ENCODE peak calls at places on chromosomes 7 and 10, in four cellular contexts. C is K562, R is HepG2, G is H1. X is an unnamed sample.

GRCh38 chr7:129805086-129805719 is 147.6 kb downstream of the UBE2H start:
- DNase-seq in G (no peak), C (no peak), R (no peak), X (no peak)

GRCh38 chr10:89398003-89398749 is 5.8 kb downstream of the IFIT1 start:
- DNase-seq in G (no peak), C (no peak), R (no peak), X (no peak)

GRCh38 chr10:121644501-121644900 is 46.3 kb upstream of the FGFR2 start:
- DNase-seq in C (no peak), G (no peak), R (no peak), X (no peak)

GRCh38 chr7:115097175-115097671 is 175.3 kb downstream of the MDFIC start:
- DNase-seq in R (peak), C (no peak), G (no peak), X (no peak)

GRCh38 chr7:51255536-51256243 is 60.9 kb downstream of the COBL start:
- DNase-seq in G (no peak), R (no peak), C (no peak), X (no peak)

GRCh38 chr10:105328441-105328840 is 687.4 kb downstream of the SORCS3 start:
- DNase-seq in C (no peak), R (no peak), G (no peak), X (no peak)

GRCh38 chr10:31602541-31603244 is 283.7 kb downstream of the ZEB1 start:
- DNase-seq in G (peak), C (no peak), R (no peak), X (no peak)

GRCh38 chr7:36279251-36279925 is 110.3 kb upstream of the ANLN start:
- DNase-seq in R (no peak), C (no peak), G (peak), X (no peak)

GRCh38 chr7:90596745-90597526 is 815 bp downstream of the CDK14 start:
- DNase-seq in R (no peak), C (no peak), G (no peak), X (no peak)

GRCh38 chr10:30784521-30784895 is 155.0 kb upstream of the LYZL2 start:
- DNase-seq in C (no peak), G (no peak), R (no peak), X (no peak)

GRCh38 chr7:43108255-43109011 is 4.0 kb upstream of the HECW1 start:
- DNase-seq in C (peak), G (peak), R (peak), X (no peak)

GRCh38 chr7:15326044-15326644 is 235.7 kb downstream of the AGMO start:
- DNase-seq in R (peak), C (peak), G (no peak), X (no peak)

GRCh38 chr10:60434418-60435046 is 44.9 kb upstream of the ANK3 start:
- DNase-seq in R (peak), C (peak), G (no peak), X (no peak)

GRCh38 chr7:41096921-41097320 is 606.0 kb downstream of the INHBA start:
- DNase-seq in C (no peak), G (no peak), R (no peak), X (no peak)

GRCh38 chr7:100705341-100705752 is 574 bp upstream of the POP7 start:
- DNase-seq in R (peak), C (peak), G (peak), X (peak)

GRCh38 chr7:106997487-106998271 is 46.8 kb upstream of the PRKAR2B start:
- DNase-seq in G (no peak), R (no peak), C (no peak), X (no peak)
- TF ChIP-seq TAF1 in G (no peak), R (no peak), C (no peak), X (no peak)

GRCh38 chr10:128071417-128071782 is 54.8 kb downstream of the MKI67 start:
- DNase-seq in R (no peak), G (no peak), C (no peak), X (no peak)

GRCh38 chr10:128073880-128074279 is 52.3 kb downstream of the MKI67 start:
- DNase-seq in R (no peak), G (no peak), C (no peak), X (no peak)

GRCh38 chr10:128070721-128071416 is 55.4 kb downstream of the MKI67 start:
- DNase-seq in C (no peak), G (no peak), R (no peak), X (no peak)

GRCh38 chr10:128074589-128074988 is 51.6 kb downstream of the MKI67 start:
- DNase-seq in C (no peak), G (no peak), R (no peak), X (no peak)

DNA sequence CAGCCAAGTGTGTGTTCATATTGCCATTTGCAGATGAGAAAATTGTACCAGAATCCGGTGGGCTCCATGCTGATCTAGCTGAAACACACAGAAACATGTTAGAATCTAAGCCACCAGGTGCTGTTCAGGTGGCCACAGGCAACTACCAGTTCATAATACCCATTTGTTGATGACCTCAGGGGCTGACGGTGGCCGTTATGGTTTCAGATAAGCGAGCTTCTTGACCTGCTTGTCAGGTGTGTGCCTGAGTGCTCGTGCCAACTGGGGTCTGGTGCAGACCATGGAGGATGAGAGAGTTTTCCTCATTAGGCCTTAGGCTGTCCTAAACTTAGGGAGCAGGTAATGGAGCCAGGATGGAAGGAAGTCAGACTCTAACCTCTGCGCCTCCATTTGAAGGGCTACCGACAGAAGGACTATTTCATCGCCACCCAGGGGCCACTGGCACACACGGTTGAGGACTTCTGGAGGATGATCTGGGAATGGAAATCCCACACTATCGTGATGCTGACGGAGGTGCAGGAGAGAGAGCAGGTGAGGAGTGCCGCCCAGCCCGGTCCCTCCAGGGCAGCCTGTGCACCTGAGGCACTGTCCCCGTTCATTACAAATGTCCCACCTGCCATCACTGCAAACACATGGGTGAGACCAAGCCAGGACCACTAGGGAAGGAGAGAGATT is 53.1 kb downstream of the MKI67 start:
- DNase-seq in G (no peak), C (no peak), R (no peak), X (no peak)
- TF ChIP-seq POLR2AphosphoS5 in G (no peak), C (no peak), R (no peak), X (no peak)

DNA sequence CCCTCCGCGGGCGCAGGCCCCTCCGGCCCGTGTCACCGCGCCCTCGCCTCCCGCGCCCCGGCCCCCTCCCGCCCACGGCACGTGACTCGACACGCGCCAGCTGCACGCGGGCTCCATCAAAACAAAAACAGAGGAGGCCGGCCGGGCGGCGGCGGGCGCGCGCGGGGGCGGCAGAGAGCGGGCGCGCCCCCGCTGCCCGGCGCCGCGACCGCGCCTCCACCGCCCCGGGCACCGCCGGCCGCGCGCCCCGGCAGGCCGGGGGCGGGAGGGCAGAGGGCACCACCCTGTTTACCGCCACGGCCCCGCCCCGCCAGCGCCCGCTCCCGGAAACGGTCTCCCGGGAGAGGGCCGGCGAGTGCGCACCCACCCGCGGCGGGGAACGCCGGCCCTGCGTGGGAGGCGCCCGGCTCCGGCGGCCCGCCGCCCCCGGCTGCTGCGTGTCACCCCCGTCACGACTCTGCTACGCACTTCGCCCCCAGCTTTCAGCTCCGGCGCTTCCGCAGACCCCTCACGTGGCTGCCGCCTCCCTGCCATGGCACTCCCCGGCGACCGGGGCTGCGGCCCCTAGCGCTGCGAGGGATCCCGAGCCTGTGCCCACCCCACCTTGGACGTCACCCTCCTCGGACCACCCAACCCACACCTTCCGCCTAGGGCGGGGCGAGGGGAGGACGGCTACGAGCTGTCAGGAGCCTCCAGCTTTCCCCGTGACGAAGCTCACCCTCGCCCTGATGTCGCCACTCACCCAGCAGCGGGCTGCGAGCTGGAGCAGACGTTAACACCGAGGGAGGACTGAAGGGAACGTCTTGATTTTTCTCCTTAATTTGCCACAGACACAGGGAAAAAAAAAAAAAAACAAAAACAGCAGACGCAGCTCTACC is 221.6 kb upstream of the MKLN1 start:
- DNase-seq in G (peak), C (peak), R (peak), X (peak)
- TF ChIP-seq POLR2A in G (no peak), C (peak), R (peak), X (peak)

GRCh38 chr7:79421751-79422150 is 31.7 kb downstream of the MAGI2 start:
- DNase-seq in G (no peak), C (no peak), R (no peak), X (no peak)

GRCh38 chr7:79425665-79426064 is 27.8 kb downstream of the MAGI2 start:
- DNase-seq in C (no peak), R (no peak), G (no peak), X (no peak)

GRCh38 chr7:79414910-79415309 is 38.6 kb downstream of the MAGI2 start:
- DNase-seq in G (no peak), C (no peak), R (no peak), X (no peak)

GRCh38 chr7:79420464-79420863 is 33.0 kb downstream of the MAGI2 start:
- DNase-seq in R (peak), C (no peak), G (no peak), X (no peak)
- TF ChIP-seq TAF1 in R (no peak), C (no peak), G (no peak), X (no peak)

DNA sequence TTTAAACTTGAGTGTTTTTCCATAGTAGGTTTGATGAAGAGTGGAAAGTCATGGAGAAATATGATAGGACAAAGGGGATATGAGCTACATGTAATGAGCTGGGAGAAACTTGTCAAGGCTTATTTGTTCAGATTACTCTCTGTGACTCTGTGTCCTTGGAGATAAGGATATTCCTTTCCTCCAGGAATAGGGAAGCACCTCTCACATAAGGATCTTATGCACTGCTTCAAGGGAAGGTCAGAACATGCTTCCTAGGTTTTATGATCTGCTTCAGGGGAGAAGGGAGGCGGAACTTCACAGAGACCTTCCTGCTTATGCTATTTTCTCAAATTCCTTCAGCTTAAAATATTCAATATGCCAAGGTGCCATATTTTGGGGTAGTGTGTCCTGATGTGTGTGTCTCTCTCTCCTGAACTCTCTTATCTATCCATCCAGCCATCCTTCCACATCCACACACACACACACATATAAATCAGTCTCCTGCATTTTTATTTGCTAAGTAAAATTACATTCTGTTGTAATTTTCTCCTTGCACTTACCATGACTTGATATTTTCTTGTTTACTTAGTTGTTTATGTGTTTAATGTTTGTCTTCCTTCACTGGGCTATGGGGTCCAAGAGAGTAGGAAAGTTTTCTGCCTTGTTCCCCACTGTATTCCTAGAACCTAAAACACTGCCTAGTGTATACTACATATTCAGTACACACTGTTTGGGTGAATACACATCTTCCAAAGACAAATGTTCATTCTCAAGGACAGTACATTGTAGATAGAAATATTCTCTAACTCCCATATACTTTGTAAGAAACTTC is 26.4 kb downstream of the ARL4A start:
- DNase-seq in R (no peak), G (no peak), C (peak), X (no peak)
- TF ChIP-seq POLR2AphosphoS5 in R (no peak), G (no peak), C (no peak), X (no peak)

GRCh38 chr7:106225856-106226255 is 58.9 kb downstream of the NAMPT start:
- DNase-seq in C (no peak), R (no peak), G (no peak), X (no peak)

GRCh38 chr7:106223156-106223555 is 61.6 kb downstream of the NAMPT start:
- DNase-seq in G (no peak), C (no peak), R (no peak), X (no peak)

GRCh38 chr7:106220307-106220706 is 64.5 kb downstream of the NAMPT start:
- DNase-seq in R (no peak), G (no peak), C (no peak), X (no peak)

GRCh38 chr7:106224797-106225196 is 60.0 kb downstream of the NAMPT start:
- DNase-seq in G (no peak), C (no peak), R (no peak), X (no peak)

DNA sequence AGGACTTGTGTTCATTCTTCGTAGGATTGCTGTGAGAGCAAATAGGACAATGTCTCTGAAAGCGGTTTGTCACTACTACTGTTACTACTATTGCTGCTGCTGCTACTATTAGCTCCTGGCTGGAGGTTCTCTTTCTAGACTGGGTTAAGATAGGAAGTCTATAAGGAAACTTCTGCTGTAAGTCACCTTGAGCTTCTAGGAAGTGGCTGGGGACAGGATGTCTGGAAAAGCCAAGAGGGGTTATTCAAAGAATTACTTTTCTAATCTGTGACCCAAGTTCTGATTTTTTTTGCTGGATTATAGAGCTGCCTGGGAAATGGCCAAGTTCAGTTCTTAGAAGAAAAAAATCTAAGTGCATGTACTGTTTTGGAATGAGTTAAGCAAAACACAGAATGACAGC is 62.2 kb downstream of the NAMPT start:
- DNase-seq in G (no peak), R (no peak), C (no peak), X (no peak)
- TF ChIP-seq POLR2A in G (no peak), R (no peak), C (no peak), X (no peak)

GRCh38 chr7:95191793-95192192 is 132.5 kb downstream of the PON1 start:
- DNase-seq in R (no peak), C (no peak), G (no peak), X (no peak)

GRCh38 chr7:95190515-95190914 is 133.8 kb downstream of the PON1 start:
- DNase-seq in R (peak), G (no peak), C (no peak), X (no peak)
- TF ChIP-seq TAF1 in R (no peak), G (no peak), C (no peak), X (no peak)

GRCh38 chr10:123997486-123998196 is 95.8 kb downstream of the CHST15 start:
- DNase-seq in C (no peak), R (peak), G (no peak), X (no peak)

GRCh38 chr10:123999956-124000615 is 93.3 kb downstream of the CHST15 start:
- DNase-seq in C (no peak), G (no peak), R (no peak), X (no peak)

GRCh38 chr10:123997013-123997412 is 96.4 kb downstream of the CHST15 start:
- DNase-seq in G (no peak), C (no peak), R (no peak), X (no peak)

GRCh38 chr10:123999261-123999660 is 94.1 kb downstream of the CHST15 start:
- DNase-seq in C (no peak), G (no peak), R (no peak), X (no peak)

DNA sequence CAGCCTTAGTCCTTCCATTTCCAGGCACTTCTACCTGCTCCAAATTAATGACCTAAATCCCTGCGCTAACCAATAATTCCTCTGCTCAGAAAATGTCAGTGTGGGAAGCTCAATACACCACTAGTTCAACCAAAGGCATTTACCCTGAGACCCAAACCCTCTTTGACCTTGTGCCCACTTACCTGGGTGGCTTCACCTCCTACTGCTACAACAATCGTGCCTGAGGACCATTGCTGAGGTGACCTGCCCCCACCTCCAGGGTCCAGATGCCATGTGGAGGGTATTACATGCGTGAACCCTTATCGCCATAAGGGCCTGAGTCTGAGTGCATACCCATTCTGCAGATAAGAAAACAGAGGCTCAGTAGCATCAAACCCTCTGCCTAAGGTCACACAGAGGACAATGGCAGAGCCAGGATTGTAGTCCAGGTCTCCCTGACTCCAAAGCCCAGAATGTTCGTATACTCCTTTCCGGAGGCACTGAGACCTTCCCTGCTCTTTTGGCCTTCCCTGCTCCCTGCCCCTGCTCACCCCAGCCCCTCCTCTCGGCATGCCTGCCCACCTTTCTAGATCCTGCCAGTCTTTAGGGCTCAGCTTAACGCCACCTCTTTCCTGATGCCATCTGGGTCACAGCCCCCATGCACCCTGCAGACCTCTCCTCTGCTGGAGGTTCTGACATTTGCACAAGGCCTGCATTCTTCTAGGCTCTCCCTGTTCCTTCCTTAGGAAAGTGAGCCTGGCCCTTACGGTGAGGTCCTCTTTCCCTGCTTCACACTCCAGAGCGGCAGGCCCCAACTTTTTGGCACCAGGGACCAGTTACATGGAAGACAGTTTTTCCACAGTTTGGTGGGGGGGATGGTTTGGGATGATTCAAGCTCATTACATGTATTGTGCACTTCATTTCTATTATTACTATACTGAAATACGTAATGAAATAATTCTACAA is 94.9 kb downstream of the CHST15 start:
- DNase-seq in C (no peak), R (no peak), G (no peak), X (no peak)
- TF ChIP-seq POLR2AphosphoS5 in C (no peak), R (no peak), G (no peak), X (no peak)

X was measured in GM12892.